ENCODE peak calls at places on chromosomes 11 and 22, in six cellular contexts. B is fibroblast of pulmonary artery, E is transverse colon, D is lower leg skin, J is H9, A is fibroblast of mammary gland. C is an unnamed sample.

GRCh38 chr22:25131198-25131887 is 68.3 kb upstream of the CRYBB3 start:
- DNase-seq in B (no peak), A (no peak), D (no peak), E (peak), J (no peak), C (no peak)

GRCh38 chr22:20099099-20099711 is 16.7 kb upstream of the RANBP1 start:
- DNase-seq in D (no peak), E (no peak), J (no peak), B (no peak), A (no peak), C (no peak)

GRCh38 chr11:45318516-45318915 is 32.4 kb upstream of the SYT13 start:
- DNase-seq in B (no peak), A (no peak), E (no peak), D (no peak), J (no peak), C (no peak)

GRCh38 chr11:113895367-113896155 is 9.0 kb upstream of the HTR3B start:
- DNase-seq in A (no peak), E (no peak), D (peak), B (no peak), J (peak), C (peak)

GRCh38 chr11:102171101-102171500 is 60.9 kb downstream of the YAP1 start:
- DNase-seq in J (no peak), D (no peak), B (peak), A (peak), E (no peak), C (peak)

GRCh38 chr11:63592975-63593395 is 21.2 kb downstream of the PLAAT3 start:
- DNase-seq in E (peak), A (peak), B (peak), D (no peak), J (no peak), C (peak)

GRCh38 chr11:120306519-120307242 is 18.4 kb upstream of the TLCD5 start:
- DNase-seq in D (peak), A (peak), B (peak), E (peak), J (peak), C (peak)

GRCh38 chr11:7143908-7144307 is 55.1 kb downstream of the RBMXL2 start:
- DNase-seq in E (no peak), A (peak), B (peak), D (no peak), J (no peak), C (peak)

GRCh38 chr22:48711669-48712068 is 1116.0 kb downstream of the BRD1 start:
- DNase-seq in D (no peak), B (no peak), A (no peak), J (no peak), E (no peak), C (no peak)

GRCh38 chr22:19962909-19963806 is 21.5 kb upstream of the TXNRD2 start:
- DNase-seq in E (peak), B (peak), J (peak), D (peak), A (peak), C (peak)

GRCh38 chr11:94705419-94705818 is 62.7 kb upstream of the AMOTL1 start:
- DNase-seq in J (no peak), A (no peak), B (no peak), E (no peak), D (no peak), C (no peak)

GRCh38 chr11:67345949-67346819 is 7.2 kb downstream of the POLD4 start:
- DNase-seq in A (peak), B (peak), J (no peak), D (no peak), E (peak), C (peak)

GRCh38 chr11:124812876-124813275 is 12.7 kb upstream of the MSANTD2 start:
- DNase-seq in A (no peak), E (no peak), J (no peak), D (no peak), B (no peak), C (no peak)

GRCh38 chr22:39254122-39254521 is 9.3 kb upstream of the PDGFB start:
- DNase-seq in A (no peak), E (no peak), B (no peak), J (no peak), D (no peak), C (no peak)

GRCh38 chr11:81497202-81497804 is 1236.4 kb downstream of the FAM181B start:
- DNase-seq in B (peak), D (no peak), E (no peak), A (peak), J (no peak), C (peak)

GRCh38 chr22:44572414-44573207 is 74.6 kb upstream of the RTL6 start:
- DNase-seq in D (peak), J (no peak), E (no peak), A (no peak), B (no peak), C (no peak)

GRCh38 chr11:119779195-119780071 is 50.4 kb upstream of the NECTIN1 start:
- DNase-seq in D (no peak), A (no peak), J (no peak), B (no peak), E (no peak), C (no peak)

GRCh38 chr11:120985718-120986569 is 38.0 kb upstream of the TBCEL start:
- DNase-seq in E (peak), D (no peak), B (peak), A (peak), J (peak), C (peak)

GRCh38 chr11:71249301-71249700 is 3.1 kb downstream of the SHANK2 start:
- DNase-seq in D (peak), A (no peak), E (no peak), B (no peak), J (peak), C (no peak)

GRCh38 chr11:60849641-60850520 is 5.9 kb downstream of the PTGDR2 start:
- DNase-seq in B (no peak), D (no peak), E (no peak), J (no peak), A (no peak), C (no peak)

GRCh38 chr22:44422742-44423370 is 75.2 kb downstream of the RTL6 start:
- DNase-seq in J (no peak), B (no peak), D (peak), E (no peak), A (no peak), C (no peak)

GRCh38 chr11:76329084-76329648 is 51.8 kb downstream of the THAP12 start:
- DNase-seq in B (peak), A (peak), J (peak), D (peak), E (no peak), C (no peak)

GRCh38 chr11:15148181-15148580 is 33.5 kb downstream of the INSC start:
- DNase-seq in A (peak), D (no peak), J (no peak), B (no peak), E (no peak), C (no peak)

DNA sequence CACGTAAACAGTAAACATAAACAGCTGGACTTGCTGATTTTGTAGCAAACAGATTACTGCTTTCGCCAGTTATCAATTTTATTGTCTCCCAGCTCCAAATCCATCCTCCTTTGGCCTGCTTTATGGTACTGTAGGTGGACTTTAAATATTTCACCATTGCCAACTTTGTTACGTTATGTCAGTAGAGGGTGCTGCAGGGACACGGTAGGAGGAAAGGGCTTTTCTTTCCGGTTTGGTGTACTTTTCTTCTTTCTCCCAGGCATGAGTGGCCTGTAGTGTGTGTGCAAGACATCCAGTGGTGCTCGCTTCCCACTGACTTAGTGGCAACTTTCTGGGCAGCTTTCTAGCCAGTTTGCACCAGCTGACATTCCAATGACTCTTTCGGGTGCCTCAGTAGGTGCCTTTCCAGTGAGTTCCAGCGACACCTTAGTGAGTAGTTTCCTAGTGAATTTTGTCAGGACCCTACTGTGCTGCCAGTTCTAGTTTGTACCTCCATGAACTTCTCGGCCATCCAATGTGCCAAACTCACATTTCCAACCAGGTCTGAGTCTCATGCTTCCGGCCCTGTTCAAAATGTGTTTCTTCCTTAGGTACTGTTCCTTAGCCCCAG is 267.6 kb upstream of the TENM4 start:
- DNase-seq in E (peak), A (peak), J (peak), D (no peak), B (peak), C (peak)
- TF ChIP-seq CTCF in E (peak), A (peak), J (peak), D (no peak), B (peak), C (peak)

DNA sequence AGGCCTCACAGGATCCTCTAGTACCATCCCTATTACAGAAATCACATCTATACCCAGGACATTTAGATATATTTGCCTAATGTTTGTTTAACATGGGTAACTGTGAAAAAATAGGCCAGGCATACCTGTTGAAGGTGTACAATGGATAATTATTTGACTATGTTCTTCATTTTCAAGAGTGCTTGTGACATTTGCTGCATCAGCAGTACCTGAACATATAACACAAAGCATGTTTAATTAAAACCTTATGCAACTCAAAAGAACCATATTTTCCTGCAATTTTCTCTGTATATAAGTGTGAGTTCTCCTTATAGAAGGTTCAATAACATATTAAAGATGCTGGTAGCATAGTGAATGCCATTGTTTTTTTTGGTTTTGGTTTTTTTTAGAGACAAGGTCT is 8.5 kb upstream of the CCDC34 start:
- DNase-seq in D (no peak), E (no peak), J (no peak), B (no peak), A (no peak), C (no peak)
- TF ChIP-seq CTCF in D (no peak), E (no peak), J (no peak), B (no peak), A (no peak), C (no peak)

GRCh38 chr22:31490496-31490925 is 869 bp upstream of the EIF4ENIF1 start:
- DNase-seq in E (peak), J (peak), D (peak), B (peak), A (peak), C (peak)
- TF ChIP-seq CTCF in E (peak), J (no peak), D (no peak), B (no peak), A (no peak), C (no peak)

DNA sequence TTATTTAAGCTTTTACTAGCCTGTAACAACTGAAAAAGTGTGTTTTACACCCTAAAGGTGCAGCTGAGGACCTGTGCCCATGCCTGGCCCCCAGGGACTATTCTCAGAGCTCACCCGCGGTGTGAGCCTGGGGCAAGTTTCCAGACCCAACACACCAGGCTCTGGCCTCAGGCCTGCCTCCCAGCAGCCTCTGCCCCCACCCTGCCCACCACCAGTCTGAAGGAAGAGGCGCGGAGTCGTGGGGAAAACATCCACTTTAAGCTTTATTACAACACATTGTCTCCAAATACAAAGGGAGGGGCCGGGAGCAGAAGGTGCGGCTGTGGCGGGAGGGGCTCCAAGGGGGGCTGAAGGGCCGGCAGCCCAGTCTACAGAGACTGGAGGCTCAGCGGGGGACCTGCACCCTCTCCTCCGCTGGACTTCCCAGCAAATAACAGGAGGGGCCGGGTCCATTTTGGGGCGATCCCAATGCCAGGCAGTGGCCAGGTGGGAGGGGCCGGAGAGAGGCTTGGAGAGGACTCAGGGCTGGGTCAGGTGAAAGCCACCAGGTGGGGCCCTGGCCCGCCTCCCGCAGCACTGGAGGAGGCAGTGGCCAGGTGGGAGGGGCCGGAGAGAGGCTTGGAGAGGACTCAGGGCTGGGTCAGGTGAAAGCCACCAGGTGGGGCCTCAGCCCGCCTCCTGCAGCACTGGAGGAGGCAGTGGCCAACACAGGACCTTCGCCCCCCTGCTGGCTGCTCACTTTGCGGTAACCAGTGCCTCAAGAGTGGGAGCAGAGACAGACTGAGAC is 18.1 kb downstream of the DUSP8 start:
- DNase-seq in A (no peak), D (no peak), J (peak), B (no peak), E (peak), C (peak)
- TF ChIP-seq CTCF in A (no peak), D (no peak), J (peak), B (no peak), E (peak), C (peak)

C was measured in MCF 10A.